ENCODE peak calls at places on chromosomes 6 and 20, in eight cellular contexts. T, F, C, S, Q, N, A and O are unnamed samples.

GRCh38 chr6:30678964-30679726 is 6.3 kb upstream of the DHX16 start:
- DNase-seq in Q (peak; percentile 26), N (peak; percentile 87), S (peak; percentile 91), T (peak; percentile 92), F (peak; percentile 81), A (peak; percentile 78), C (peak; percentile 77), O (peak; percentile 67)

GRCh38 chr6:36752886-36753506 is 55.4 kb downstream of the RAB44 start:
- DNase-seq in T (no peak), F (peak; percentile 88), N (no peak), C (no peak), Q (no peak), A (no peak), S (no peak), O (no peak)

GRCh38 chr6:32475392-32476206 is 35.9 kb downstream of the HLA-DRA start:
- DNase-seq in T (no peak), A (no peak), S (no peak), N (no peak), Q (no peak), C (no peak), F (no peak), O (no peak)

GRCh38 chr6:43506667-43507471 is 3.3 kb downstream of the LRRC73 start:
- DNase-seq in T (peak; percentile 79), N (peak; percentile 87), Q (peak; percentile 70), S (peak; percentile 72), A (peak; percentile 84), C (peak; percentile 76), F (peak; percentile 76), O (peak; percentile 68)

GRCh38 chr20:8124639-8125038 is 7.4 kb upstream of the PLCB1 start:
- DNase-seq in Q (no peak), N (no peak), T (no peak), C (peak; percentile 48), A (no peak), F (no peak), S (no peak), O (peak; percentile 71)

GRCh38 chr6:151494235-151494950 is 576 bp downstream of the CCDC170 start:
- DNase-seq in T (peak; percentile 2), A (peak; percentile 41), C (peak; percentile 43), F (peak; percentile 11), S (no peak), N (peak; percentile 34), Q (no peak), O (peak; percentile 16)

GRCh38 chr20:48986899-48987298 is 59.2 kb upstream of the CSE1L start:
- DNase-seq in T (no peak), A (peak; percentile 7), F (no peak), S (no peak), Q (peak; percentile 14), N (peak; percentile 24), C (no peak), O (no peak)

GRCh38 chr6:125375841-125376240 is 74.1 kb upstream of the HDDC2 start:
- DNase-seq in T (no peak), C (no peak), F (no peak), A (no peak), N (no peak), Q (no peak), S (no peak), O (no peak)

GRCh38 chr6:168038576-168039140 is 40.4 kb downstream of the FRMD1 start:
- DNase-seq in C (no peak), A (no peak), Q (no peak), N (no peak), F (no peak), S (no peak), T (no peak), O (no peak)

GRCh38 chr6:15912505-15912767 is 216.4 kb upstream of the MYLIP start:
- DNase-seq in T (no peak), N (no peak), Q (no peak), S (no peak), F (no peak), C (no peak), A (no peak), O (no peak)

GRCh38 chr20:1302578-1303541 is 26.1 kb downstream of the SDCBP2 start:
- DNase-seq in C (no peak), S (no peak), A (no peak), N (no peak), Q (peak; percentile 14), T (no peak), F (no peak), O (no peak)

GRCh38 chr6:139291813-139292619 is at the start of gene TXLNB:
- DNase-seq in A (peak; percentile 36), T (peak; percentile 81), C (peak; percentile 57), Q (peak; percentile 79), F (peak; percentile 88), S (peak; percentile 68), N (peak; percentile 21), O (peak; percentile 54)

GRCh38 chr6:92810913-92811312 is 608.4 kb downstream of the EPHA7 start:
- DNase-seq in F (peak; percentile 76), A (no peak), C (peak; percentile 28), T (no peak), N (no peak), Q (peak; percentile 51), S (no peak), O (peak; percentile 8)

GRCh38 chr6:24072038-24072746 is 53.8 kb upstream of the NRSN1 start:
- DNase-seq in N (no peak), T (no peak), S (no peak), C (no peak), F (no peak), A (no peak), Q (no peak), O (no peak)

GRCh38 chr6:116385462-116385807 is 14.7 kb downstream of the DSE start:
- DNase-seq in S (no peak), T (no peak), F (no peak), N (no peak), C (peak; percentile 74), Q (no peak), A (peak; percentile 72), O (peak; percentile 64)

GRCh38 chr6:98975331-98975891 is 27.7 kb upstream of the FBXL4 start:
- DNase-seq in S (no peak), F (no peak), C (no peak), N (no peak), Q (no peak), A (no peak), T (no peak), O (no peak)

GRCh38 chr20:51265366-51265765 is 242.5 kb upstream of the KCNG1 start:
- DNase-seq in S (no peak), A (no peak), C (no peak), T (no peak), N (no peak), Q (no peak), F (no peak), O (no peak)

GRCh38 chr20:33046412-33046811 is 7.3 kb upstream of the BPIFB3 start:
- DNase-seq in S (no peak), N (no peak), F (no peak), Q (no peak), T (no peak), C (peak; percentile 8), A (no peak), O (no peak)